ENCODE peak calls at places on chromosomes 3 and 15, in nine cellular contexts. U is AG10803, Q is HCT116, F is fibroblast of mammary gland, G is right atrium auricular region, B is omental fat pad, A is endothelial cell of umbilical vein, P is left lung, R is GM06990. C is an unnamed sample.

GRCh38 chr3:189144645-189145044 is 27.1 kb upstream of the TPRG1 start:
- DNase-seq in U (peak; percentile 23), Q (no peak), F (peak; percentile 64), G (no peak), B (no peak), A (peak; percentile 4), P (no peak), R (no peak), C (no peak)

GRCh38 chr15:26580943-26581342 is 191.9 kb downstream of the GABRB3 start:
- DNase-seq in U (no peak), Q (no peak), F (no peak), G (no peak), B (no peak), A (no peak), P (no peak), R (no peak), C (no peak)

GRCh38 chr3:28836199-28836598 is 444.7 kb upstream of the RBMS3 start:
- DNase-seq in U (no peak), Q (no peak), F (peak; percentile 7), G (no peak), B (no peak), A (no peak), P (no peak), R (no peak), C (no peak)

GRCh38 chr3:49469037-49469875 is 811 bp upstream of the DAG1 start:
- DNase-seq in U (peak; percentile 85), Q (no peak), F (peak; percentile 67), G (peak; percentile 82), B (peak; percentile 27), A (peak; percentile 29), P (peak; percentile 84), R (no peak), C (peak; percentile 75)

GRCh38 chr15:47718474-47719440 is 1.5 kb downstream of the SEMA6D start:
- DNase-seq in U (no peak), Q (no peak), F (no peak), G (peak; percentile 67), B (no peak), A (peak; percentile 62), P (no peak), R (no peak), C (no peak)

GRCh38 chr3:48187579-48188265 is 495 bp downstream of the CDC25A start:
- DNase-seq in U (no peak), Q (no peak), F (no peak), G (no peak), B (no peak), A (no peak), P (no peak), R (no peak), C (peak; percentile 82)

GRCh38 chr3:51684971-51685751 is 14.1 kb downstream of the TEX264 start:
- DNase-seq in U (no peak), Q (no peak), F (no peak), G (no peak), B (no peak), A (peak; percentile 20), P (no peak), R (no peak), C (no peak)

GRCh38 chr3:108673988-108674661 is 83.1 kb downstream of the RETNLB start:
- DNase-seq in U (no peak), Q (no peak), F (peak; percentile 2), G (no peak), B (no peak), A (no peak), P (no peak), R (no peak), C (no peak)

GRCh38 chr15:66408690-66409089 is 22.0 kb downstream of the MAP2K1 start:
- DNase-seq in U (no peak), Q (no peak), F (no peak), G (peak; percentile 69), B (no peak), A (no peak), P (peak; percentile 61), R (no peak), C (no peak)

GRCh38 chr3:48548731-48549705 is 7.6 kb downstream of the PFKFB4 start:
- DNase-seq in U (peak; percentile 71), Q (peak; percentile 54), F (peak; percentile 76), G (peak; percentile 92), B (peak; percentile 94), A (peak; percentile 75), P (peak; percentile 86), R (peak; percentile 58), C (peak; percentile 83)

GRCh38 chr3:105040026-105040622 is 326.6 kb upstream of the ALCAM start:
- DNase-seq in U (no peak), Q (no peak), F (no peak), G (no peak), B (no peak), A (peak; percentile 81), P (no peak), R (no peak), C (no peak)

GRCh38 chr3:55704521-55704920 is 217.4 kb upstream of the WNT5A start:
- DNase-seq in U (peak; percentile 86), Q (no peak), F (no peak), G (no peak), B (no peak), A (no peak), P (no peak), R (no peak), C (no peak)

GRCh38 chr3:4827767-4828166 is 151.5 kb upstream of the BHLHE40 start:
- DNase-seq in U (no peak), Q (no peak), F (peak; percentile 22), G (no peak), B (no peak), A (no peak), P (no peak), R (no peak), C (no peak)
- TF ChIP-seq CTCF in U (no peak), Q (no peak), F (no peak), G (no peak), B (no peak), A (no peak), P (no peak), R (no peak), C (no peak)

GRCh38 chr3:158911586-158911985 is 109.7 kb downstream of the MFSD1 start:
- DNase-seq in U (no peak), Q (no peak), F (no peak), G (no peak), B (no peak), A (no peak), P (no peak), R (no peak), C (no peak)

GRCh38 chr3:158906749-158907148 is 104.9 kb downstream of the MFSD1 start:
- DNase-seq in U (no peak), Q (no peak), F (no peak), G (no peak), B (no peak), A (no peak), P (no peak), R (no peak), C (no peak)

GRCh38 chr3:158912188-158912587 is 110.3 kb downstream of the MFSD1 start:
- DNase-seq in U (no peak), Q (no peak), F (peak; percentile 12), G (no peak), B (no peak), A (peak; percentile 4), P (no peak), R (no peak), C (no peak)

GRCh38 chr3:158909870-158910269 is 108.0 kb downstream of the MFSD1 start:
- DNase-seq in U (peak; percentile 60), Q (no peak), F (peak; percentile 72), G (no peak), B (no peak), A (no peak), P (no peak), R (no peak), C (no peak)

GRCh38 chr3:158908187-158908762 is 106.4 kb downstream of the MFSD1 start:
- DNase-seq in U (peak; percentile 53), Q (no peak), F (peak; percentile 6), G (no peak), B (no peak), A (no peak), P (no peak), R (no peak), C (no peak)
- TF ChIP-seq CTCF in U (peak; percentile 7), Q (no peak), F (no peak), G (no peak), B (no peak), A (no peak), P (no peak), R (no peak), C (no peak)

DNA sequence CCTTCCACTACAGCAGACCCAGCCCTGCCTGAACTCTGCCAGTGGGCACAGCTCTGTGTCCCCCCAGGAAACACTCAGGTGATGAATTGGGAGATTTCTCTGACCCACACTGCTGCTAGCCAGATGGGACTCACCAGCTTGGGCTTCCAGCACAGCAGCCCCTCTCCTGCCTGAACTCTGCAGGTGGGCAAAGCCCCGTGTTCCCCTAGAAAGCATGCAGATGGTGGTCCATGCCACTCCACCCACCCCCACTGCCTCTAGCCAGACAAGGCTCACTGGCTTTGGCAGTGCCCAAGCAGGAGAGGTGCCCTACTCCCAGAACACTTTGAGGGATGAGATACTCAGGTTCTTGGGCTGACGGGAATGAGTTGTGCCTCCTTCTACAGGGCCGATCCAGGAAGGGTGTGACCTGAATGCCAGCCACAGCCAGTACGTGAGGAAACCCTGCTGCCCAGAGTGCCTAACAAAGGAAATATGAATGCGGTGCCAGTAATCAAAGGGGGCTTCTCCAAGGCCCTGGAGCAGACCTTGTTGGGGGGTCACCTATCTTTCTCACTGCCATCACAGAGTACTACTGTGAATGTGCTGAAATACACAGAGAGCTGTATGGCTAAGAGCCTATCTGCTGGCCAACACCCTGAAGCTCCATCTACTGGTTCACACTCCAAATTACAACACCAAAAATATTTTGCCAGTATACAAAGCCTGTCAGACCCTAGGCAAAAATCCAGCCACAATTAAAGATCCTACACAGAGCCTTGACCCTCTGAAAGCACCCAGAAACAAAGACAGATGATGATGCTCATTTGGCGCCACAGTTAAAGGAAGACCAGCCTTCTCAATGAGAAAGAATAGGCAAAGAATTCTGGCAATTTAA is 61.9 kb downstream of the BTLA start:
- DNase-seq in U (peak; percentile 44), Q (peak; percentile 19), F (peak; percentile 53), G (no peak), B (no peak), A (peak; percentile 33), P (no peak), R (no peak), C (no peak)
- TF ChIP-seq CTCF in U (peak; percentile 62), Q (peak; percentile 61), F (peak; percentile 59), G (no peak), B (no peak), A (peak; percentile 41), P (peak; percentile 18), R (peak; percentile 69), C (peak; percentile 61)

GRCh38 chr15:77818484-77819270 is 186.0 kb upstream of the LINGO1 start:
- DNase-seq in U (no peak), Q (no peak), F (no peak), G (no peak), B (no peak), A (no peak), P (no peak), R (no peak), C (no peak)

GRCh38 chr15:77821188-77821958 is 188.7 kb upstream of the LINGO1 start:
- DNase-seq in U (peak; percentile 42), Q (peak; percentile 37), F (peak; percentile 53), G (peak; percentile 60), B (no peak), A (peak; percentile 55), P (no peak), R (peak; percentile 39), C (no peak)

GRCh38 chr15:77821959-77822256 is 189.2 kb upstream of the LINGO1 start:
- DNase-seq in U (no peak), Q (no peak), F (no peak), G (no peak), B (no peak), A (no peak), P (no peak), R (no peak), C (no peak)

GRCh38 chr15:77819271-77819806 is 186.6 kb upstream of the LINGO1 start:
- DNase-seq in U (no peak), Q (no peak), F (no peak), G (no peak), B (no peak), A (no peak), P (no peak), R (no peak), C (no peak)

GRCh38 chr15:77819841-77820728 is 187.4 kb upstream of the LINGO1 start:
- DNase-seq in U (no peak), Q (peak; percentile 38), F (peak; percentile 6), G (no peak), B (no peak), A (peak; percentile 5), P (no peak), R (no peak), C (no peak)
- TF ChIP-seq CTCF in U (no peak), Q (peak; percentile 64), F (no peak), G (no peak), B (no peak), A (peak; percentile 6), P (no peak), R (peak; percentile 28), C (peak; percentile 51)

C was measured in type B pancreatic cell.